ENCODE peak calls at places on chromosomes 7 and 10, in seven cellular contexts. X, T, L, J, Q, U and P are unnamed samples.

GRCh38 chr7:50679218-50680007 is 103.3 kb downstream of the GRB10 start:
- DNase-seq in Q (peak; percentile 72), J (no peak), U (peak; percentile 42), T (no peak), X (peak; percentile 72), L (peak; percentile 63), P (peak; percentile 74)

GRCh38 chr7:18770154-18770807 is 274.7 kb downstream of the HDAC9 start:
- DNase-seq in Q (peak; percentile 32), T (no peak), J (peak; percentile 44), X (peak; percentile 74), U (no peak), L (peak; percentile 40), P (peak; percentile 91)

GRCh38 chr7:141891338-141891737 is 24.9 kb upstream of the OR9A4 start:
- DNase-seq in U (no peak), X (no peak), Q (no peak), T (no peak), J (no peak), L (no peak), P (no peak)

GRCh38 chr7:79968894-79969293 is 165.7 kb upstream of the GNAI1 start:
- DNase-seq in T (no peak), L (no peak), J (no peak), Q (no peak), U (no peak), X (no peak), P (no peak)

GRCh38 chr10:86164216-86164774 is 202.3 kb downstream of the GRID1 start:
- DNase-seq in X (no peak), L (no peak), J (no peak), U (no peak), Q (no peak), T (no peak), P (no peak)

GRCh38 chr10:33337335-33337854 is 2.9 kb upstream of the NRP1 start:
- DNase-seq in J (peak; percentile 55), Q (peak; percentile 86), X (peak; percentile 85), L (peak; percentile 68), T (no peak), U (peak; percentile 81), P (peak; percentile 84)

GRCh38 chr10:44971419-44971818 is 7.2 kb downstream of the DEPP1 start:
- DNase-seq in L (no peak), U (no peak), T (no peak), Q (no peak), X (no peak), J (no peak), P (no peak)

GRCh38 chr7:133155121-133155520 is 73.2 kb upstream of the CHCHD3 start:
- DNase-seq in X (peak; percentile 1), U (no peak), T (no peak), L (no peak), J (no peak), Q (no peak), P (no peak)

GRCh38 chr10:369441-370221 is 234.4 kb downstream of the ZMYND11 start:
- DNase-seq in T (no peak), L (peak; percentile 86), Q (peak; percentile 91), U (no peak), X (peak; percentile 62), J (peak; percentile 74), P (peak; percentile 64)

GRCh38 chr10:60737242-60737641 is 41.0 kb upstream of the CDK1 start:
- DNase-seq in U (no peak), L (no peak), X (no peak), Q (no peak), T (no peak), J (no peak), P (no peak)

GRCh38 chr10:20521186-20521585 is 375.9 kb downstream of the NEBL start:
- DNase-seq in J (no peak), T (no peak), X (no peak), L (no peak), Q (no peak), U (no peak), P (no peak)

GRCh38 chr10:81426722-81427121 is 448.3 kb upstream of the NRG3 start:
- DNase-seq in X (no peak), L (no peak), T (no peak), J (no peak), Q (no peak), U (no peak), P (no peak)

GRCh38 chr7:41316410-41316809 is 386.5 kb downstream of the INHBA start:
- DNase-seq in Q (no peak), J (no peak), T (no peak), L (no peak), U (no peak), X (no peak), P (no peak)

GRCh38 chr7:148084138-148084537 is 506.4 kb upstream of the C7orf33 start:
- DNase-seq in J (peak; percentile 14), Q (peak; percentile 56), T (no peak), L (peak; percentile 12), U (peak; percentile 77), X (peak; percentile 66), P (peak; percentile 35)

GRCh38 chr10:44577533-44577932 is 192.6 kb upstream of the CXCL12 start:
- DNase-seq in U (no peak), L (no peak), Q (no peak), J (no peak), T (peak; percentile 13), X (no peak), P (peak; percentile 7)

GRCh38 chr10:34815174-34816066 is at the start of gene PARD3:
- DNase-seq in U (peak; percentile 86), Q (peak; percentile 67), T (peak; percentile 61), X (peak; percentile 69), J (no peak), L (peak; percentile 66), P (peak; percentile 38)

GRCh38 chr10:48288661-48289060 is 14.2 kb upstream of the FRMPD2 start:
- DNase-seq in Q (no peak), J (no peak), X (no peak), U (no peak), L (no peak), T (no peak), P (peak; percentile 26)

GRCh38 chr10:3780056-3780765 is 4.8 kb downstream of the KLF6 start:
- DNase-seq in X (peak; percentile 65), L (peak; percentile 58), Q (peak; percentile 53), T (no peak), U (no peak), J (no peak), P (peak; percentile 59)

GRCh38 chr7:7183833-7184463 is 1.6 kb downstream of the C1GALT1 start:
- DNase-seq in T (no peak), U (no peak), L (no peak), X (peak; percentile 26), Q (peak; percentile 25), J (no peak), P (no peak)

DNA sequence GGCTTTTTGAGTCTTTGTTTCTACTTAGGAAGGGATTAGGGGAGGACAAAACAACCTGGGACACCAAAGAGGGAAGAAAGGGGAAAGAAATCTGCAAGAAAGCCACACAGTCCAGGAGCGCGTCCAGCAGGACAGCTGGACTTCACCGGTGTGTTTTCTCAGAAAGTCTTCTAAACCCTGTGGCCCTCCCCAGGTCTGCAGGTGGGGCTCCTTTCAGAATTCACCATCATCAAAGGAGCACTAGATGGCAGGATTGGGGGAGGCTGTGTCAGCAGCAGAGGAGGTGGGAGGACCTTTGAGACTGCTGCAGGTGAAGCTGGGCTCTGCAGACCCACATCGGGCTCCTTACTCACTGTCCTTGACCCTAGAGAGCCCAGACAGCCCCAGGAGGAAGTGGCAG is 13.9 kb upstream of the DRGX start:
- DNase-seq in T (no peak), L (no peak), Q (no peak), X (no peak), U (no peak), J (no peak), P (no peak)
- TF ChIP-seq CTCF in T (no peak), L (no peak), Q (no peak), X (no peak), U (no peak), J (no peak), P (no peak)

DNA sequence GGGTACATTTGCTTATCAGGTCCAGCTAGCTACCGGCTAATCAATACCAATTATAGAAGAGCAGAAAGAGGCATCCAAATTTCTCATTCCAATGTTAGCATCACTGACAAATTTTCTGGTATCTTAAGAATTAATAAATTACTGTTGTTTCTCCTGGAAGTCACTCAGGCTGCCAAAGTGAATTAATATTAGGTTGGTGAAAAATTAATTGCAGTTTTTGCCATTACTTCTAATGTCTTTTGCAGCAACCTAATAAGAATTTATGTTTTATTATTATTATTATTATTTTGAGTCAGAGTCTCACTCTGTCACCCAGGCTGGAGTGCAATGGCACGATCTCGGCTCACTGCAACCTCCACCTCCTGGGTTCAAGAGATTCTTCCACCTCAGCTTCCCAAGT is 979.9 kb downstream of the TYW1 start:
- DNase-seq in U (no peak), L (no peak), J (no peak), X (no peak), T (no peak), Q (no peak), P (no peak)
- H3K4me3 ChIP-seq in U (no peak overlapping the region), L (no peak overlapping the region), J (no peak overlapping the region), X (no peak overlapping the region), T (no peak overlapping the region), Q (no peak overlapping the region), P (no peak overlapping the region)

DNA sequence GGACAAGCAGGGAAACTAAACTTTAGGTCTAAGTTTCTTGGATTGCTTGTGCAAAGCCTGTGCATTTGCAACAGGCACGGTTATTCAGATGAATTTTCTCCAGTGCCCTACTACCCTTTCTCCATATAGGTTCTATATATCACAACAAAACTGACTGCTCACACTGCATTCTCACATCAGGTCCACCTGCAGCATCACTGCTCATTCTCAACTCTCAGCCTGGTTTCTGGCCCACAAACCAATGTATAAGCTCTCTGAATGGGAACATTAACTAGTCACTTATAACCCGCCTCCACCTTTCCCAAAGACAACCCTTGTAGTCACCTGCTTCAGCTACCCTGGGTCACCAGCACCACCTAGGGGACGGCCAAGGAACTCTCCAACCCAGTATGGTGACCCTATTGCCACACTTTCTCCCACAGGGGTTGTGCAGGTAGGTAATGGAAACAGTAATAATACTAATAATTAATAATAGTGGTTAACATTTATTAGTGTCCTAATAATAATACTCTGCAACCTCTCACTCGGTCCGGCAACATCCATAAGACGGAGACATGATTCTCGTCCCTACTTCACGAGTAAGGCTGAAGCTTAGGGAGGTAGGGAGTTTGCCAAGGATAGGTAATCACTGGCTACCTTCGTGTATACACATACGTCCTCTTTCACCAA is 97.3 kb downstream of the CLEC2L start:
- DNase-seq in T (peak; percentile 37), U (peak; percentile 48), J (no peak), X (peak; percentile 34), Q (peak; percentile 16), L (peak; percentile 18), P (peak; percentile 35)
- TF ChIP-seq CTCF in T (peak; percentile 26), U (peak; percentile 67), J (peak; percentile 56), X (peak; percentile 77), Q (peak; percentile 55), L (peak; percentile 80), P (peak; percentile 66)

DNA sequence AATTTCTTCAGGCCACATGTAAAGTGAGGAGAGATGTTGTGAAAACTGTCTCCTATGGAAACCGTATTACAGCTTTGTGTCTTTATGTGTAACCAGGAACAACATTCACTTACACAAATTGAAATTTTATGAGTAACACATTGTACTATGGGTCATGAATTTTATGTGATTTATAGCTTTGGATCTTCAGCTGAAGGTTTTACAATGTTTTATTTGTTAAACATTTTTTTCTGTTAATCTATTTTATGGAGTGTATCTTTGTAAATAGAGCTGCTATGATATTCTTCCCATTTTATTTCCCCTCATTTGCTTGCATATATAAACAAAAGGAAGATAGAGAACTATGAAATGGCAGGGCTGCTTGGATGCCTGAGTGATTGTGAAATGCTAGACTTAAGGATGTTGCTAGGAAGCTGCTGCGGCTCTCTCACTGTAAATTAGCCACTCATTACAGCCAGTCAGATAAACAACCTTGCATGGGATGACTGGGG is 104.5 kb upstream of the PCLO start:
- DNase-seq in T (no peak), Q (peak; percentile 65), X (peak; percentile 47), U (no peak), L (peak; percentile 53), J (no peak), P (no peak)
- H3K4me3 ChIP-seq in T (no peak overlapping the region), Q (no peak overlapping the region), X (no peak overlapping the region), U (no peak overlapping the region), L (no peak overlapping the region), J (no peak overlapping the region), P (no peak overlapping the region)